ENCODE peak calls at places on chromosomes 3 and 15, in four cellular contexts. B, J, U and C are unnamed samples.

GRCh38 chr3:127139601-127140500 is 53.1 kb upstream of the PRR23E start:
- DNase-seq in B (no peak), J (no peak), U (no peak), C (no peak)

GRCh38 chr3:196942915-196943277 is 568 bp upstream of the NCBP2 start:
- DNase-seq in B (peak), J (no peak), U (peak), C (peak)

GRCh38 chr3:57752307-57752706 is 3.8 kb upstream of the SLMAP start:
- DNase-seq in B (no peak), J (no peak), U (peak), C (no peak)

GRCh38 chr3:10956991-10957390 is 35.6 kb upstream of the SLC6A1 start:
- DNase-seq in B (no peak), J (no peak), U (no peak), C (no peak)

GRCh38 chr15:23860290-23860751 is 173.2 kb upstream of the NDN start:
- DNase-seq in B (peak), J (no peak), U (no peak), C (no peak)

GRCh38 chr3:55158345-55158744 is 230.5 kb upstream of the LRTM1 start:
- DNase-seq in B (no peak), J (no peak), U (no peak), C (no peak)

GRCh38 chr3:188947401-188947982 is 224.3 kb upstream of the TPRG1 start:
- DNase-seq in B (peak), J (no peak), U (peak), C (no peak)

GRCh38 chr15:30649952-30650929 is 24.3 kb downstream of the ARHGAP11B start:
- DNase-seq in B (no peak), J (no peak), U (no peak), C (peak)

GRCh38 chr15:67091073-67091965 is 25.9 kb downstream of the SMAD3 start:
- DNase-seq in B (no peak), J (peak), U (peak), C (no peak)

GRCh38 chr3:160588023-160588422 is 22.7 kb upstream of the KPNA4 start:
- DNase-seq in B (no peak), J (no peak), U (no peak), C (no peak)

GRCh38 chr3:46209751-46210470 is 1.8 kb upstream of the CCR1 start:
- DNase-seq in B (no peak), J (peak), U (no peak), C (no peak)

GRCh38 chr15:76936671-76937070 is 5.1 kb downstream of the RCN2 start:
- DNase-seq in B (no peak), J (no peak), U (no peak), C (no peak)

GRCh38 chr3:166889241-166889640 is 490.9 kb downstream of the ZBBX start:
- DNase-seq in B (no peak), J (no peak), U (no peak), C (no peak)

GRCh38 chr15:88658972-88659931 is 20.4 kb downstream of the ISG20 start:
- DNase-seq in B (no peak), J (no peak), U (peak), C (no peak)

GRCh38 chr3:148847351-148847750 is 17.7 kb upstream of the CPA3 start:
- DNase-seq in B (no peak), J (no peak), U (peak), C (no peak)

GRCh38 chr3:66609660-66610547 is 109.1 kb upstream of the LRIG1 start:
- DNase-seq in B (peak), J (no peak), U (peak), C (no peak)

GRCh38 chr3:53802256-53802880 is 43.9 kb downstream of the CHDH start:
- DNase-seq in B (no peak), J (no peak), U (no peak), C (no peak)

GRCh38 chr3:53803124-53803815 is 42.9 kb downstream of the CHDH start:
- DNase-seq in B (peak), J (no peak), U (no peak), C (no peak)

GRCh38 chr3:53805463-53806159 is 40.6 kb downstream of the CHDH start:
- DNase-seq in B (no peak), J (no peak), U (no peak), C (no peak)

GRCh38 chr3:53804697-53805462 is 41.3 kb downstream of the CHDH start:
- DNase-seq in B (no peak), J (no peak), U (peak), C (peak)

GRCh38 chr3:53803816-53804545 is 42.2 kb downstream of the CHDH start:
- DNase-seq in B (no peak), J (no peak), U (no peak), C (no peak)
- H2AFZ ChIP-seq in B (no peak), J (no peak), U (peak), C (no peak)

DNA sequence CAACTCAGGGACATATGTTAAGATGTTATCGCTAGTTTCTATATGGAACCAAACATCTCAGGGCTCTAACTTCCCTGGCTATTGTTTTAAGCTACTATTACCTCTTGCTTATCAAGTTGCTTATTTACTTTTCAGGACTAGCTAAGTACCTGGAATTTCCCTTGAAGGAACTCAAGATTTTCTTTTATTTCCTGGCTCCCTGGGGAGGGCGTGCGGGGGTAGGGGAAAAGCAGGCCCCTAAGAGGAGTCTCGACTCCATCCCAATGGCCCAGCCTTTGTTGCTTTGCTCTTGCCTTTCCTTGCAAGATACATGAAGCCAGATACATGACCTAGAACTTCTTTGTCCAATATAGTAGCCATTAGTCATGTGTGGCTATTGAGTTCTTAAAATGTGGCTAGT is 76.9 kb upstream of the STXBP5L start:
- DNase-seq in B (peak), J (no peak), U (no peak), C (no peak)
- H3K27ac ChIP-seq in B (no peak), J (no peak), U (no peak), C (no peak)

GRCh38 chr3:164737174-164737573 is 341.1 kb downstream of the SI start:
- DNase-seq in B (peak), J (no peak), U (no peak), C (no peak)

GRCh38 chr3:164741869-164742268 is 336.4 kb downstream of the SI start:
- DNase-seq in B (no peak), J (no peak), U (no peak), C (no peak)
- TF ChIP-seq CTCF in B (no peak), J (no peak), U (no peak), C (no peak)

GRCh38 chr3:120678331-120678845 is 3.7 kb downstream of the HGD start:
- DNase-seq in B (peak), J (no peak), U (peak), C (peak)
- H2AFZ ChIP-seq in B (no peak), J (peak), U (peak), C (peak)

GRCh38 chr3:30811174-30811795 is 83.2 kb downstream of the GADL1 start:
- DNase-seq in B (no peak), J (no peak), U (no peak), C (no peak)
- H3K27ac ChIP-seq in B (no peak), J (no peak), U (no peak), C (no peak)

GRCh38 chr3:171614318-171614967 is 154.2 kb upstream of the TNIK start:
- DNase-seq in B (peak), J (peak), U (peak), C (no peak)
- TF ChIP-seq CTCF in B (peak), J (peak), U (peak), C (peak)

DNA sequence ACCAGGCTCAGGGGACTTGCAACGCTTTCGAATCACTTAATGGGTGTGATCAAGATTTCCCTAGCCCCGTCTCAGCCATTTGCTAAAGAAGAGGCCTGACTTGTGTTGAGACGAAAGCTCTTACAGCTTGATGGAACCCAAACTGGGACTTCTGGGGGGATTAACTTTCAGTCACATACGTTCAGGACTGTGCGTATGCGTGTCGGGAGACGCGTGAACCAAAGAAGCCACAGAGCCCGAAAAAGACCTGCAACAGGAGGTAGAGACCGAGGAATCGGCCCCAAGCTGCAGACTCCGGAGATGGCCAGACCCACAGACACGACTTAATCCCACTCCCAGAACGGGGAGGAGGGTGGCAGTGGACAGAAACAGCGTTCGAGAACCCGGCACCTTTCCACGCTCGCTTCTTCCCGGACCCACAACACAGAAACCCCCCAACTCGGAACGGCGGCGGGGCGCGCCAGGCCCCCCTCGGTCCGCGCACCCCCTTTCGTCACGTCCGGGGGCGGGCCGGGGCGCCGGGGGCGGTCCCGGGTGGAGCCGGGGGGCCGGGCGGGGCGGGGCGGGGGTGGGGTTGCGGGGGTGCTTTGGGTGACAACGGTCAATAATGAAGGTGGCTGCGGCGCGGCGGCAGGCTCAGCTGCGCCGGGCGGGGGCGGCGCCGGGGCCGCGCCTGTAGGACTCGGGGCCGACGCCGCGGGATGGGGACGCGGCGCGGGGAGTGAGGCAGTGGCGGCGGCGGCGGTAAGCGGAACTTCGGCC is at the start of gene ATP11B:
- DNase-seq in B (peak), J (peak), U (peak), C (peak)
- H2AFZ ChIP-seq in B (peak), J (peak), U (peak), C (peak)

GRCh38 chr3:177199206-177199765 is 2.0 kb upstream of the TBL1XR1 start:
- DNase-seq in B (no peak), J (peak), U (no peak), C (no peak)
- H3K27ac ChIP-seq in B (no peak), J (peak), U (peak), C (peak)